ENCODE peak calls at places on chromosomes 1 and 21, in four cellular contexts. C, Z, L and A are unnamed samples.

GRCh38 chr1:9181990-9182783 is 52.4 kb upstream of the H6PD start:
- DNase-seq in C (no peak), L (peak), Z (peak), A (no peak)

GRCh38 chr1:53188099-53188498 is 8.5 kb upstream of the CPT2 start:
- DNase-seq in C (no peak), Z (no peak), L (no peak), A (no peak)

GRCh38 chr1:224329484-224329841 is 509 bp downstream of the NVL start:
- DNase-seq in L (no peak), C (no peak), Z (no peak), A (no peak)

GRCh38 chr1:54996869-54997710 is 1.6 kb upstream of the BSND start:
- DNase-seq in Z (no peak), C (peak), L (peak), A (no peak)

GRCh38 chr1:66768935-66769334 is 16.7 kb downstream of the DYNLT5 start:
- DNase-seq in Z (no peak), C (no peak), L (no peak), A (no peak)

GRCh38 chr1:84436907-84437667 is 38.8 kb downstream of the DNASE2B start:
- DNase-seq in C (no peak), L (no peak), Z (no peak), A (no peak)

GRCh38 chr1:152517237-152517811 is 3.0 kb downstream of the CRCT1 start:
- DNase-seq in L (no peak), Z (no peak), C (no peak), A (peak)

GRCh38 chr1:6889875-6890480 is 104.7 kb downstream of the CAMTA1 start:
- DNase-seq in Z (peak), L (peak), C (peak), A (peak)

GRCh38 chr1:234772345-234773147 is 162.6 kb upstream of the IRF2BP2 start:
- DNase-seq in Z (peak), L (no peak), C (peak), A (peak)

GRCh38 chr1:9914603-9914937 is 4.5 kb upstream of the CTNNBIP1 start:
- DNase-seq in Z (no peak), L (no peak), C (no peak), A (no peak)

GRCh38 chr21:41283211-41283818 is 33.3 kb upstream of the FAM3B start:
- DNase-seq in C (peak), Z (peak), L (peak), A (peak)

GRCh38 chr1:109975718-109976117 is 8.8 kb upstream of the AHCYL1 start:
- DNase-seq in L (no peak), C (no peak), Z (peak), A (no peak)

GRCh38 chr1:97063532-97063931 is 341.9 kb downstream of the PTBP2 start:
- DNase-seq in C (no peak), Z (peak), L (no peak), A (no peak)

GRCh38 chr1:206106328-206107167 is 10.6 kb downstream of the AVPR1B start:
- DNase-seq in Z (peak), C (peak), L (peak), A (peak)

GRCh38 chr1:245690153-245690552 is 535.4 kb downstream of the KIF26B start:
- DNase-seq in Z (no peak), C (no peak), L (no peak), A (no peak)

GRCh38 chr1:201395936-201396335 is 3.2 kb downstream of the LAD1 start:
- DNase-seq in L (no peak), Z (no peak), C (no peak), A (no peak)

GRCh38 chr1:201399018-201399351 is at the start of gene LAD1:
- DNase-seq in C (no peak), Z (no peak), L (no peak), A (no peak)

GRCh38 chr1:201394596-201394995 is 4.5 kb downstream of the LAD1 start:
- DNase-seq in Z (no peak), L (no peak), C (no peak), A (no peak)

GRCh38 chr1:201397675-201398074 is 1.4 kb downstream of the LAD1 start:
- DNase-seq in C (no peak), L (no peak), Z (peak), A (no peak)

GRCh38 chr1:201396859-201397464 is 2.2 kb downstream of the LAD1 start:
- DNase-seq in C (no peak), Z (peak), L (no peak), A (peak)
- TF ChIP-seq ELF1 in C (no peak), Z (no peak), L (no peak), A (no peak)

GRCh38 chr21:38326429-38326828 is 69.6 kb downstream of the KCNJ15 start:
- DNase-seq in C (no peak), L (no peak), Z (no peak), A (no peak)
- TF ChIP-seq ELF1 in C (no peak), L (no peak), Z (no peak), A (no peak)

GRCh38 chr1:145858238-145858936 is 494 bp downstream of the PIAS3 start:
- DNase-seq in Z (no peak), C (peak), L (peak), A (no peak)
- TF ChIP-seq ELF1 in Z (no peak), C (no peak), L (no peak), A (no peak)

DNA sequence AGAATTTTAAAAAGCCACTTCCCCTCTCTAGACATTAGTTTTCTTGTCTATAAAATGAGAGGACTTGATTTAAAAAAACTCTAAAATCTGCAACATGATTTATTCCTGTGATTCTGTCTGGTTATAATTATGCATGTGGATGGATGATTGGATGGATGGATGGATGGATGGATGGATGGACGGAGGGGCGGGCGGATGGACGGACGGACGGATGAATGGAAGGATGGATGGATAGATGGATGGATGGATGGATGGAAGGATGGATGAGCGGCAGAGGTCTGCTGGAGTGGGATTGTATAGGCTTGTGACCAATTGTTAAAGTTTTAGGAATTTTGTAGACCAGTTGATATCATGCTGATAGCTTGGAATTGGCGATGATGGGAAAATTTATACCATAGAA is 135.2 kb upstream of the TIAM1 start:
- DNase-seq in L (no peak), Z (no peak), C (no peak), A (no peak)
- TF ChIP-seq ELF1 in L (no peak), Z (no peak), C (no peak), A (no peak)

GRCh38 chr1:1063261-1063944 is 10.7 kb downstream of the RNF223 start:
- DNase-seq in L (no peak), Z (no peak), C (no peak), A (no peak)

GRCh38 chr1:1062364-1063163 is 11.5 kb downstream of the RNF223 start:
- DNase-seq in L (peak), C (peak), Z (no peak), A (no peak)

GRCh38 chr1:1065265-1065939 is 8.7 kb downstream of the RNF223 start:
- DNase-seq in C (no peak), Z (peak), L (no peak), A (no peak)

GRCh38 chr1:1061682-1062363 is 12.3 kb downstream of the RNF223 start:
- DNase-seq in L (no peak), Z (no peak), C (peak), A (no peak)

GRCh38 chr1:1063945-1064831 is 9.9 kb downstream of the RNF223 start:
- DNase-seq in L (peak), Z (peak), C (peak), A (peak)
- TF ChIP-seq ELF1 in L (no peak), Z (peak), C (no peak), A (no peak)

GRCh38 chr1:56429288-56429687 is 150.1 kb downstream of the PLPP3 start:
- DNase-seq in C (no peak), Z (no peak), L (no peak), A (no peak)
- TF ChIP-seq ELF1 in C (no peak), Z (no peak), L (no peak), A (no peak)

GRCh38 chr1:5564578-5565257 is 427.5 kb downstream of the NPHP4 start:
- DNase-seq in C (no peak), L (no peak), Z (no peak), A (no peak)
- TF ChIP-seq ELF1 in C (no peak), L (no peak), Z (no peak), A (no peak)

DNA sequence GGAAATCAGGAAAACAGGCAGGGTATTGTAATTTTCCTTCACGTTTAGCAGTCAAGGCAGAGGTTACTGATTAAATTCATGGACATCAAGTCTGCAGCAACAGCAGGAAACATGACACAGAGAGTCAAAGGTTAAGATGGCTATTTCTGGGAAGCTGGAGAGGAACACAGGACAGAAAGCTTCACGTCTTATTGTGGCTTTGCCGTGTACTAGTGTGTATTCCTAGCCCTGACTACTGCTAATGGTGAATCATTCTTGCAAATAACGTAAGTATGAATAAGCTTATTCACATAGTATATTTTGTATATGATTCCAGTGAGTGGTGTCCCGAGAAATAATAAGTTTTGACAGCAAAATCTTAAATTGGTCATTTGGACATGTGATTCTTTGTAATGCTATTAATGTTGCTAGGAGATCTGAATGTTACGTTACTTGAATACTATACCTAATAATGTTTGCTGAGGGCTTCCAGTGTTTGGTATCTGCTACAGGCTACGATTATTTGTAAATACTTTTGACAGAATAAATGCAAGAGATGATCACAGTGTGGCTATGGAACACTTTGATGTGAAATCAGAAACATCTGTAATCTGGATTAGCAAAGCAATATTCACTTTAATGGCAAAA is 77.4 kb downstream of the DISP1 start:
- DNase-seq in L (no peak), Z (peak), C (no peak), A (no peak)
- TF ChIP-seq ELF1 in L (no peak), Z (no peak), C (no peak), A (no peak)

DNA sequence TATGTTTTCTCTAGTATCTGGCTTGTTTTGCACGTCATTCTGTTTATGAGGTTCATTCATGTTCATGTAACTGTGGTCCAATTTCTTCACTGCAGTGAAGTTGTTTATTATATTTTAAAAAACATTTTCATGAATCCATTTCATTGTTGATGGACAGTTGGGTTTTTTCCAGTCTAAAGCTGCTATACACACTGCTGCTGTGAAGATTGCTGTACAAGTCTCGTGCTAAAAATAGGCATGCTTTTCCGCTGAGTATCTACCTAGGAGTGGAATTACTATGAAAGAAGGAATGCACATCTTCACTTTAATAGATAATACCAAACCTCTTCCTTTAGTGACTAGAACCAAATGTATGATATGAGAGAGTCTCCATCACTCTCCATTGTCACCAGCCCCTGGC is 49.0 kb upstream of the ETS2 start:
- DNase-seq in C (no peak), L (no peak), Z (no peak), A (no peak)
- TF ChIP-seq ELF1 in C (no peak), L (no peak), Z (no peak), A (no peak)